ENCODE peak calls at places on chromosomes 6 and 20, in six cellular contexts. One of them, this sample, is unnamed.
A peak's percentile ranks its signal among the peaks of the same experiment; 100 is the strongest.

GRCh38 chr6:84453499-84453898 is 226.1 kb upstream of the CEP162 start:
- DNase-seq in endodermal cell: no peak
- DNase-seq in ovary: no peak
- DNase-seq in GM23338: no peak
- DNase-seq in RWPE1: no peak
- DNase-seq in OCI-LY7: no peak
- DNase-seq in this sample: no peak

GRCh38 chr20:18879262-18879661 is 65.7 kb downstream of the SCP2D1 start:
- DNase-seq in ovary: no peak
- DNase-seq in RWPE1: peak; percentile 34
- DNase-seq in OCI-LY7: no peak
- DNase-seq in endodermal cell: no peak
- DNase-seq in GM23338: no peak
- DNase-seq in this sample: no peak

GRCh38 chr6:79719248-79719975 is 88.3 kb downstream of the SH3BGRL2 start:
- DNase-seq in GM23338: no peak
- DNase-seq in endodermal cell: no peak
- DNase-seq in ovary: no peak
- DNase-seq in OCI-LY7: no peak
- DNase-seq in RWPE1: no peak
- DNase-seq in this sample: no peak

GRCh38 chr6:52361347-52361944 is 505 bp upstream of the PAQR8 start:
- DNase-seq in endodermal cell: peak; percentile 51
- DNase-seq in ovary: peak; percentile 39
- DNase-seq in RWPE1: no peak
- DNase-seq in OCI-LY7: no peak
- DNase-seq in GM23338: peak; percentile 10
- DNase-seq in this sample: peak; percentile 27

GRCh38 chr6:116060572-116061283 is at the start of gene FRK:
- DNase-seq in GM23338: peak; percentile 49
- DNase-seq in ovary: peak; percentile 35
- DNase-seq in RWPE1: peak; percentile 46
- DNase-seq in OCI-LY7: no peak
- DNase-seq in endodermal cell: no peak
- DNase-seq in this sample: no peak

GRCh38 chr20:63641792-63642517 is 11.3 kb downstream of the STMN3 start:
- DNase-seq in endodermal cell: peak; percentile 100
- DNase-seq in RWPE1: peak; percentile 97
- DNase-seq in ovary: peak; percentile 88
- DNase-seq in OCI-LY7: peak; percentile 97
- DNase-seq in GM23338: peak; percentile 96
- DNase-seq in this sample: peak; percentile 78

GRCh38 chr20:7505152-7505834 is 435.0 kb downstream of the HAO1 start:
- DNase-seq in ovary: no peak
- DNase-seq in OCI-LY7: no peak
- DNase-seq in GM23338: peak; percentile 33
- DNase-seq in RWPE1: no peak
- DNase-seq in endodermal cell: no peak
- DNase-seq in this sample: no peak

GRCh38 chr6:52515219-52515960 is 61.5 kb downstream of the TRAM2 start:
- DNase-seq in GM23338: no peak
- DNase-seq in ovary: no peak
- DNase-seq in OCI-LY7: no peak
- DNase-seq in RWPE1: peak; percentile 31
- DNase-seq in endodermal cell: no peak
- DNase-seq in this sample: no peak

GRCh38 chr6:118558811-118559217 is 10.7 kb downstream of the PLN start:
- DNase-seq in GM23338: no peak
- DNase-seq in RWPE1: no peak
- DNase-seq in ovary: no peak
- DNase-seq in endodermal cell: no peak
- DNase-seq in OCI-LY7: no peak
- DNase-seq in this sample: no peak

GRCh38 chr6:169256518-169256917 is 2.9 kb upstream of the THBS2 start:
- DNase-seq in endodermal cell: no peak
- DNase-seq in RWPE1: no peak
- DNase-seq in OCI-LY7: no peak
- DNase-seq in GM23338: no peak
- DNase-seq in ovary: no peak
- DNase-seq in this sample: no peak

GRCh38 chr6:14283600-14284235 is 166.1 kb downstream of the CD83 start:
- DNase-seq in GM23338: peak; percentile 41
- DNase-seq in RWPE1: no peak
- DNase-seq in endodermal cell: peak; percentile 45
- DNase-seq in ovary: no peak
- DNase-seq in OCI-LY7: no peak
- DNase-seq in this sample: no peak
- TF ChIP-seq CTCF in GM23338: peak; percentile 25
- TF ChIP-seq CTCF in RWPE1: no peak
- TF ChIP-seq CTCF in endodermal cell: peak; percentile 65
- TF ChIP-seq CTCF in ovary: no peak
- TF ChIP-seq CTCF in OCI-LY7: peak; percentile 45
- TF ChIP-seq CTCF in this sample: no peak

GRCh38 chr6:16372029-16372776 is 133.8 kb downstream of the GMPR start:
- DNase-seq in endodermal cell: no peak
- DNase-seq in GM23338: no peak
- DNase-seq in ovary: no peak
- DNase-seq in OCI-LY7: no peak
- DNase-seq in RWPE1: no peak
- DNase-seq in this sample: no peak
- TF ChIP-seq CTCF in endodermal cell: no peak
- TF ChIP-seq CTCF in GM23338: no peak
- TF ChIP-seq CTCF in ovary: no peak
- TF ChIP-seq CTCF in OCI-LY7: no peak
- TF ChIP-seq CTCF in RWPE1: no peak
- TF ChIP-seq CTCF in this sample: no peak

GRCh38 chr6:77450924-77451323 is 12.4 kb downstream of the HTR1B start:
- DNase-seq in RWPE1: no peak
- DNase-seq in ovary: no peak
- DNase-seq in GM23338: no peak
- DNase-seq in endodermal cell: no peak
- DNase-seq in OCI-LY7: no peak
- DNase-seq in this sample: no peak
- TF ChIP-seq CTCF in RWPE1: peak; percentile 34
- TF ChIP-seq CTCF in ovary: no peak
- TF ChIP-seq CTCF in GM23338: no peak
- TF ChIP-seq CTCF in endodermal cell: peak; percentile 31
- TF ChIP-seq CTCF in OCI-LY7: no peak
- TF ChIP-seq CTCF in this sample: no peak

GRCh38 chr20:45823949-45824835 is 2.9 kb downstream of the TNNC2 start:
- DNase-seq in OCI-LY7: peak; percentile 59
- DNase-seq in GM23338: peak; percentile 89
- DNase-seq in ovary: peak; percentile 65
- DNase-seq in endodermal cell: peak; percentile 88
- DNase-seq in RWPE1: peak; percentile 46
- DNase-seq in this sample: no peak
- TF ChIP-seq CTCF in OCI-LY7: peak; percentile 64
- TF ChIP-seq CTCF in GM23338: peak; percentile 51
- TF ChIP-seq CTCF in ovary: no peak
- TF ChIP-seq CTCF in endodermal cell: peak; percentile 70
- TF ChIP-seq CTCF in RWPE1: no peak
- TF ChIP-seq CTCF in this sample: no peak

DNA sequence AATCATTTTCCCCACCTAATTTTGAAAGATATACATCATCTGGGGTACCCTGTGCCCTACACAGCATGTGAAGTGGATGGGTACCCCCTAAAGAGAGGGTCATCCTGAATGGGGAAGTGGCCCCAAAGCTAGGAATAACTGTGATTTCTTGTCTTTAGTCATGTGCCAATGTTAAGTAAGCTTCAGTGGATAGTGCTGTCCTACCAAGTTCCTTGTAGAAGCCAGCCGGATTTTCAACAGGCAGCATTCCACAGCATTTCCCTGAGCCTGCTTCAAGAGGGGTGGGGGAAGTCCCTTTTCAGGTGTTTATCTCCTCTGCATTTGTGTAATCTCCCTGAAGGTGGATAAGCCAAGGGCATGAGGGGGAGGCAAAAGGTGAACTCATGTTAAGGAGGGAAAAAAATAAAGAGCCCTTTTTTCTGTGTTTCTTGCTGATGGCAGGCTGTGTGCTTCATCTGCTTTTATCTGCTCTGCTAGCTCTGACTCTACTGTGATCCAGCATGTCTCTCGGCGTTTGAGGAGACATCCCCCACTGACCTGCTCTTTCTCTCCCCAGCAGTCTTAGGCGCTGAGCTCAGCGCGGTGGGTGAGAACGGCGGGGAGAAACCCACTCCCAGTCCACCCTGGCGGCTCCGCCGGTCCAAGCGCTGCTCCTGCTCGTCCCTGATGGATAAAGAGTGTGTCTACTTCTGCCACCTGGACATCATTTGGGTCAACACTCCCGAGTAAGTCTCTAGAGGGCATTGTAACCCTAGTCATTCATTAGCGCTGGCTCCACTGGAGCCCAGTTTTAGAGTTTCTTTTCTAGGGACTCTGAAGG is 1.8 kb downstream of the EDN1 start:
- DNase-seq in RWPE1: no peak
- DNase-seq in endodermal cell: peak; percentile 75
- DNase-seq in ovary: no peak
- DNase-seq in GM23338: peak; percentile 64
- DNase-seq in OCI-LY7: no peak
- DNase-seq in this sample: no peak
- TF ChIP-seq CTCF in RWPE1: peak; percentile 29
- TF ChIP-seq CTCF in endodermal cell: peak; percentile 70
- TF ChIP-seq CTCF in ovary: no peak
- TF ChIP-seq CTCF in GM23338: peak; percentile 47
- TF ChIP-seq CTCF in OCI-LY7: no peak
- TF ChIP-seq CTCF in this sample: no peak

DNA sequence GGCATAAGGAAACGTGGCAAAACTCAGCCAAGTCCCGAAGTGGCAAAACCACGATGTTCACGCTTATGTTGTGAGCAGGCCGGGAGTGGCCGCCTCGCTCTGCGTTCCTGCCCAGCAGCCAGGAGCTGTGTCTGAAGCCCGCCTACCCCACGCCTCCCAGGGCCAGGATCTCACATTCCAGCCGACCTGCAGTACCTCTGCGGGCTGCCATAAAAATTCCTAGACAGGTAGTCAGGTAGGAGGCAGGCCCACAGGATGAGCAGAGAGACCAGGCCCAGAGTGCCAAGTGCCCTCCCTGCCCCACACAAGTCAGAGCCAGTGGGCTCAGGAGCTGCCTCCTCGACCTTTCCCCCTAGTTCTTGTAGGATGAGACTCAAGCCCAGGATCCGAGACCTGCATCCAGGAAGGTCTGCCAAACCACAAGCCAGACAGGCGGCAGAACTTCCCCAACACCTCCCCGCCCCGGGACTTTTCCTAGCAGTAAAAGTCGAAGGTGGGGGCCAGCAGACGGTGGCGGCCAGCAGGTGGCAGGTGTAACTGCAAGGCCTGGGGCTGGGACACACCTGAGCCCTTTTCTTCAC is 16.7 kb downstream of the PMEPA1 start:
- DNase-seq in OCI-LY7: peak; percentile 35
- DNase-seq in endodermal cell: peak; percentile 79
- DNase-seq in GM23338: peak; percentile 68
- DNase-seq in ovary: no peak
- DNase-seq in RWPE1: peak; percentile 97
- DNase-seq in this sample: no peak
- TF ChIP-seq CTCF in OCI-LY7: peak; percentile 74
- TF ChIP-seq CTCF in endodermal cell: peak; percentile 73
- TF ChIP-seq CTCF in GM23338: peak; percentile 55
- TF ChIP-seq CTCF in ovary: no peak
- TF ChIP-seq CTCF in RWPE1: no peak
- TF ChIP-seq CTCF in this sample: no peak

DNA sequence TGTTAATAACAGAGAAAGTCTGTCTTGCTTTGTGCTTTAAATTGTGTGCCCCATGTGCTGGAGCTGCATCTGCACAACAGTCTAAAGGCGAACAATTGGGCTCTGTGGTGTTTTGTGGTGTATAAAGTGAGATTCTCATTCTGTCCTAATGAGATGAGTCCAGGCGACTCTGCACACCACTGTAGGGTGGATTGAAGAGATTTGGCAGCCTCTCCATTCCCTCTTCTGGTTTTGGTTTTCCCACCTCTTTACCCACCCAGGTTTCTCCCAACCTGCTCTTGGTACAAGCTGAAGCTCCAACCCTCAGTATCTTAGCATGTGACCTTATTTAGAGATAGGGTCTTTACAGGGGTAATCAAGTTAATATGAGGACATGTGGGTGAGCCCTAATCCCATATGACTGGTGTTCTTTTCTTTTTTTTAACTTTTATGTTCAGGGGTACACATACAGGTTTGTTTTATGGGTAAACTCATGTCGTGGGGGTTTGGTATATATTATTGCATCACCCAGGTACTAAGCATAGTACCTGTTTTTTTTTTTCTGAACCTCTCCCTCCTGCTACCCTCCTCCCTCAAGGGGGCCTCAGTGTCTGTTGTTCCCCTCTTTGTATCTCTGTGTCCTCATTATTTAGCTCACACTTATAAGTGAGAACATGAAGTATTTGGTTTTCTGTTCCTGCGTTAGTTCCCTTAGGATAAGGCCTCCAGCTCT is 217.6 kb upstream of the DTNBP1 start:
- DNase-seq in ovary: no peak
- DNase-seq in endodermal cell: no peak
- DNase-seq in RWPE1: no peak
- DNase-seq in GM23338: no peak
- DNase-seq in OCI-LY7: no peak
- DNase-seq in this sample: no peak
- TF ChIP-seq CTCF in ovary: no peak
- TF ChIP-seq CTCF in endodermal cell: no peak
- TF ChIP-seq CTCF in RWPE1: no peak
- TF ChIP-seq CTCF in GM23338: no peak
- TF ChIP-seq CTCF in OCI-LY7: no peak
- TF ChIP-seq CTCF in this sample: no peak

DNA sequence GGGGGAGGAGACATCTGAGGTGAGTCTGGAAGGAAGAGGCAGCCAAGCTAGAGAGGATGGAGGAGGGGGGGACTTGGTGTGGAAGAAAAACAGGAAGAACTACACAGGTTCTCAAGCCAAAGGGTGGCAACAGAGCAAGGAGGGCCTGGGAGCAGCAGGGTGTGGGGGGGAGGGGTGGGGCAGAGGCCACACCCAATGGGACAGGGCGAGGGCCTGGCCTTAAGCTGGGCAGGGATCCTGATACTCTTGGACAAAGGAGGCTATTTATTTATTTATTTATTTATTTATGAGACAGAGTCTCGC is 359.0 kb downstream of the ZFAND3 start:
- DNase-seq in endodermal cell: no peak
- DNase-seq in OCI-LY7: no peak
- DNase-seq in ovary: no peak
- DNase-seq in RWPE1: no peak
- DNase-seq in GM23338: no peak
- DNase-seq in this sample: no peak
- TF ChIP-seq CTCF in endodermal cell: no peak
- TF ChIP-seq CTCF in OCI-LY7: no peak
- TF ChIP-seq CTCF in ovary: no peak
- TF ChIP-seq CTCF in RWPE1: no peak
- TF ChIP-seq CTCF in GM23338: no peak
- TF ChIP-seq CTCF in this sample: no peak

GRCh38 chr20:47784599-47785320 is 521 bp downstream of the SULF2 start:
- DNase-seq in ovary: peak; percentile 49
- DNase-seq in endodermal cell: peak; percentile 77
- DNase-seq in RWPE1: peak; percentile 88
- DNase-seq in GM23338: peak; percentile 69
- DNase-seq in OCI-LY7: no peak
- DNase-seq in this sample: no peak
- TF ChIP-seq CTCF in ovary: peak; percentile 19
- TF ChIP-seq CTCF in endodermal cell: peak; percentile 63
- TF ChIP-seq CTCF in RWPE1: no peak
- TF ChIP-seq CTCF in GM23338: peak; percentile 27
- TF ChIP-seq CTCF in OCI-LY7: no peak
- TF ChIP-seq CTCF in this sample: no peak

This sample was measured in omental fat pad.